ENCODE peak calls at places on chromosomes 12 and 14, in ten cellular contexts. S is A549, V is endodermal cell, E is foreskin fibroblast, O is HFFc6, Z is A673, T is GM10248, L is fibroblast of pulmonary artery, G is cardiac fibroblast, B is activated B cell treated with CpG ODN at 0.5 μM for 24 hours. F is an unnamed sample.

GRCh38 chr12:116136340-116136739 is 141.2 kb downstream of the MED13L start:
- DNase-seq in S (no peak), V (no peak), E (peak), O (peak), Z (peak), T (no peak), L (peak), G (peak), B (no peak), F (no peak)

GRCh38 chr14:41548666-41549065 is 58.0 kb upstream of the LRFN5 start:
- DNase-seq in S (no peak), V (no peak), E (peak), O (no peak), Z (no peak), T (no peak), L (peak), G (peak), B (no peak), F (no peak)

GRCh38 chr12:11756022-11756421 is 106.5 kb downstream of the ETV6 start:
- DNase-seq in S (no peak), V (no peak), E (no peak), O (no peak), Z (no peak), T (no peak), L (no peak), G (no peak), B (no peak), F (no peak)

GRCh38 chr12:28611115-28611435 is 420.8 kb downstream of the CCDC91 start:
- DNase-seq in S (no peak), V (no peak), E (peak), O (peak), Z (no peak), T (no peak), L (peak), G (peak), B (no peak), F (peak)

GRCh38 chr12:80648866-80649265 is 58.6 kb upstream of the MYF6 start:
- DNase-seq in S (no peak), V (no peak), E (peak), O (peak), Z (no peak), T (no peak), L (peak), G (peak), B (no peak), F (no peak)

GRCh38 chr14:88346048-88346639 is 23.1 kb upstream of the KCNK10 start:
- DNase-seq in S (no peak), V (no peak), E (peak), O (peak), Z (no peak), T (no peak), L (no peak), G (no peak), B (no peak), F (no peak)

GRCh38 chr12:104370989-104371870 is 67.7 kb downstream of the EID3 start:
- DNase-seq in S (peak), V (peak), E (peak), O (peak), Z (peak), T (no peak), L (peak), G (peak), B (no peak), F (peak)

GRCh38 chr14:92641306-92641705 is 107.1 kb downstream of the LGMN start:
- DNase-seq in S (no peak), V (no peak), E (no peak), O (no peak), Z (no peak), T (no peak), L (no peak), G (no peak), B (no peak), F (no peak)

GRCh38 chr12:11763760-11764520 is 114.5 kb downstream of the ETV6 start:
- DNase-seq in S (no peak), V (no peak), E (peak), O (peak), Z (no peak), T (no peak), L (peak), G (peak), B (no peak), F (no peak)

DNA sequence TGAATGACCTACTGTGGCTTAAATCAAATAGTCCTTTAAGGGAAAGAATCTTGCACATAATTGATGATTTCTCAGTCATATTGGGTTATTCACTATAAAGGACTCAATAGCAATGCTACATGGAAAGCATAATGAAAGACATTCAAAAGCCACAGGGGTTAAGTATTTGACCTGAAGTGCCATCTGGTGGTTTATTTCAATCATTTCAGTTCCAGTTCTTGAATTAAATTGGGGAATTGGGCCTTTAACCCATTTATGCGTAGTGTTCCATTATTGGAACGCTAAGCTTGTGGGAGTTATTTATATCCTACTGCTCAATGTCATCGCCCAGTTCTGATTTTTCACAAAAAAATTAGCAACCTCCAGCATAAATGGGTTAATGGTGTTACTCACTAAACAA is 41.3 kb upstream of the C12orf71 start:
- DNase-seq in S (peak), V (no peak), E (peak), O (no peak), Z (peak), T (peak), L (peak), G (peak), B (no peak), F (no peak)
- TF ChIP-seq CTCF in S (peak), V (peak), E (no peak), O (peak), Z (peak), T (no peak), L (peak), G (no peak), B (no peak), F (no peak)

GRCh38 chr12:91912178-91912577 is 233.5 kb downstream of the BTG1 start:
- DNase-seq in S (no peak), V (no peak), E (no peak), O (no peak), Z (no peak), T (no peak), L (no peak), G (no peak), B (no peak), F (no peak)

GRCh38 chr12:91914701-91915100 is 230.9 kb downstream of the BTG1 start:
- DNase-seq in S (no peak), V (no peak), E (no peak), O (no peak), Z (no peak), T (no peak), L (no peak), G (no peak), B (no peak), F (no peak)

GRCh38 chr12:91913124-91913523 is 232.5 kb downstream of the BTG1 start:
- DNase-seq in S (no peak), V (no peak), E (no peak), O (no peak), Z (no peak), T (no peak), L (no peak), G (no peak), B (no peak), F (no peak)

GRCh38 chr12:91913651-91914050 is 232.0 kb downstream of the BTG1 start:
- DNase-seq in S (no peak), V (no peak), E (peak), O (no peak), Z (no peak), T (no peak), L (no peak), G (no peak), B (no peak), F (no peak)

GRCh38 chr12:91910871-91911388 is 234.7 kb downstream of the BTG1 start:
- DNase-seq in S (no peak), V (no peak), E (no peak), O (no peak), Z (no peak), T (no peak), L (no peak), G (no peak), B (no peak), F (no peak)
- TF ChIP-seq CTCF in S (no peak), V (no peak), E (no peak), O (no peak), Z (no peak), T (no peak), L (peak), G (no peak), B (no peak), F (no peak)

DNA sequence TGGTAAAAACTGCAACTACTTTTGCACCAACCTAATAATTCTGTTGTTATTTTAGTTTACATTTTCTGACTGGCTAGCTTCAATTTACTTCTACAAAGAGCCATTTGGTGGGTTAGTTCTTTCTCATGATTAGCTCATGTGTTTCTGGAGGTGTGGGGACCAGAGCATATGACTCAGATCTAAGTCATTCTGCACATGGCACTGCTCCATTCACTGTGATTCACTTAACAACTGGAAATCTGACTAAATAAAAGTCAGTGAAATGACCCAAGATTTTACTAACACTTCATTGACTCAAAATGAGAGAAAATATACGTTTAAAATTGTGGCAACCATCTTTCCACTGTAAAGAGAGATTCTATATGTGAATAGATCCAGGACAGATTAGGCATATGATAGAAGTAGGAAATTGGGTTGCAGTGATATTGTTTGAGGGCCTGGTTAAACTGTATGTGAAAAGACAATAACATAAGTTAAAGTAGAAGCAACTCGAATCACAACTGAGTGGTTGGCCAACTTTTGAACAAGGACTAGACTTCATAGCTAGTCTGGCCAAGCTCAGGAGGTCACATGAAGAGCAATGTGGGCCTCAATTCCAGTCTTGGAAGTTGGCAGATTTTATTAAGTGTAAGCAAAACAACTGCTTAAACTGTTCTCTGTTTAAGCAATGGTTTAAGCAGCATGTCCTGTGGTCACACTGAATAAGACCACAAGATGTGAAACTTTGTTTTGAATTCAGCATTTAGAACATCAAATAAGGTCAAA is 100.2 kb downstream of the TMTC3 start:
- DNase-seq in S (peak), V (no peak), E (peak), O (peak), Z (peak), T (no peak), L (peak), G (peak), B (no peak), F (peak)
- TF ChIP-seq CTCF in S (no peak), V (no peak), E (no peak), O (no peak), Z (no peak), T (no peak), L (no peak), G (no peak), B (no peak), F (no peak)

GRCh38 chr12:124332068-124332672 is 37.3 kb downstream of the RFLNA start:
- DNase-seq in S (peak), V (peak), E (no peak), O (no peak), Z (no peak), T (no peak), L (no peak), G (no peak), B (no peak), F (peak)
- TF ChIP-seq CTCF in S (peak), V (peak), E (peak), O (peak), Z (peak), T (no peak), L (peak), G (peak), B (no peak), F (peak)

DNA sequence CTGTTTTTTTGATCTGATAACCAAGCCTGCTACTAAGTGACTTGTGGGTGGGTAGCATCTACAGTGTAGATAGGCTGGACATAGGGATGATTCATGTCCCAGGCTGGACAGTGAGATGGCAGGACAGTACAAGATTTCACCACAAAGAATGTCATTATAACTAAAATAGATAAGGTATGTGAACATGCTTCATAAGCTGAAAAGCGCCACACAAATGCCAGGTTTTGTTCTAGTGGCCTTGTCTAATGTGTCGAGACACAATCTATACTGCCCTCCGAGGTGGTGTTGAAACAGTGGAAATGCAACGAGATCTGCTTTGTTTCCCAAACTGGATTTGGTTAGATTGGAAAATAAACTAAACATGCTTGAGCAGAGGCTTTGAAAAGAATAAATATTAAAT is 4.4 kb downstream of the LGALS3 start:
- DNase-seq in S (no peak), V (no peak), E (peak), O (peak), Z (peak), T (no peak), L (peak), G (peak), B (no peak), F (no peak)
- TF ChIP-seq CTCF in S (no peak), V (peak), E (no peak), O (peak), Z (peak), T (no peak), L (peak), G (no peak), B (no peak), F (no peak)

GRCh38 chr14:54252072-54252730 is 144.6 kb upstream of the CDKN3 start:
- DNase-seq in S (peak), V (no peak), E (peak), O (peak), Z (no peak), T (no peak), L (peak), G (peak), B (no peak), F (peak)
- TF ChIP-seq CTCF in S (no peak), V (no peak), E (no peak), O (no peak), Z (no peak), T (no peak), L (no peak), G (no peak), B (no peak), F (no peak)

DNA sequence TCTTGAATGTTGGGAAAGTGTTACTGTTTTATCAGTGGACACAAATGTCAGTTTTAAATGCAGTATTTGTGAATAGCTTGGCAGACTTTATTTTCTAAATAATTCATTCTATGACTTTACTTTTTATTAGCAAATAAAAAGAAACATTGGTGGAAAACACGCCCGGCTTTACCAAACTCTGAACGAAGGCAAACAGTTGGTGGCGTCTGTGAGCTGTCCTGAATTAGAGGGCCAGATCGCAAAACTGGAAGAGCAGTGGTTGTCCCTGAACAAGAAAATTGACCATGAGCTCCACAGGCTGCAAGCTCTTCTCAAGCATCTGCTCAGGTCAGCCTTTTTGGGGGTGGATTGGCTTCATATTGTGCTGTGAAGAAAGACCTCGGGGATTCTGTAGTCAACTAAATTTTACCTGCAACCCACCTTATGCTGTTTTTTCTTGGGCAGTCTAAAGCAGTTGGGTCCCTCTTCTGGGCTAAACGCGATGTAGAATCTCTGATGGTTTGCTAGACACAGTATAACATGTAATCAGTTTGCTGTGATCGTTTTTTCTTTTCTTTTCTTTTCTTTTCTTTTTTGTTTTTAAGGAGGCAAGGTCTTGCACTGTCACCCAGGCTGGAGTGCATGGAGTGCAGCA is 156.4 kb downstream of the ESR2 start:
- DNase-seq in S (no peak), V (peak), E (peak), O (peak), Z (no peak), T (no peak), L (peak), G (peak), B (no peak), F (no peak)
- TF ChIP-seq CTCF in S (no peak), V (peak), E (no peak), O (peak), Z (peak), T (peak), L (peak), G (peak), B (no peak), F (no peak)

F was measured in Calu3.